ENCODE peak calls at places on chromosomes 3 and 15, in four cellular contexts. T is dermis blood vessel endothelial cell, L is HTR-8/SVneo, N is breast epithelium. M is an unnamed sample.

GRCh38 chr3:38646630-38647029 is 2.9 kb downstream of the SCN5A start:
- DNase-seq in L (no peak), N (no peak), T (peak), M (peak)

GRCh38 chr3:39383190-39383912 is at the start of gene SLC25A38:
- DNase-seq in N (peak), T (peak), L (peak), M (peak)

GRCh38 chr3:129539201-129539600 is 3.8 kb upstream of the H1-8 start:
- DNase-seq in N (no peak), T (no peak), L (no peak), M (no peak)

GRCh38 chr15:59632714-59633113 is 21.1 kb downstream of the GCNT3 start:
- DNase-seq in N (no peak), T (no peak), L (peak), M (peak)

GRCh38 chr3:195542261-195542660 is 864 bp downstream of the PPP1R2 start:
- DNase-seq in L (no peak), T (peak), N (no peak), M (peak)

GRCh38 chr3:138449490-138449889 is 15.1 kb downstream of the ESYT3 start:
- DNase-seq in L (no peak), T (no peak), N (no peak), M (no peak)

GRCh38 chr3:27630892-27631291 is 91.2 kb downstream of the EOMES start:
- DNase-seq in L (no peak), T (no peak), N (no peak), M (peak)

GRCh38 chr3:73820431-73820830 is 195.7 kb upstream of the PDZRN3 start:
- DNase-seq in L (no peak), N (no peak), T (no peak), M (peak)

GRCh38 chr15:26325495-26325894 is 447.4 kb downstream of the GABRB3 start:
- DNase-seq in T (no peak), N (no peak), L (no peak), M (no peak)

GRCh38 chr15:63124506-63124905 is 2.8 kb downstream of the LACTB start:
- DNase-seq in T (no peak), N (no peak), L (no peak), M (no peak)

GRCh38 chr3:127915115-127915936 is at the start of gene KBTBD12:
- DNase-seq in N (no peak), T (no peak), L (no peak), M (no peak)

GRCh38 chr3:41441139-41441538 is 241.8 kb downstream of the CTNNB1 start:
- DNase-seq in N (no peak), L (no peak), T (no peak), M (no peak)

GRCh38 chr3:38549082-38549481 is 52.9 kb downstream of the EXOG start:
- DNase-seq in N (no peak), L (no peak), T (no peak), M (no peak)

GRCh38 chr15:101337976-101338375 is 42.9 kb upstream of the SNRPA1 start:
- DNase-seq in N (no peak), T (no peak), L (no peak), M (no peak)

GRCh38 chr3:40086890-40087884 is 222.3 kb upstream of the EIF1B start:
- DNase-seq in L (no peak), T (no peak), N (no peak), M (peak)

GRCh38 chr3:35492846-35493245 is 146.5 kb upstream of the ARPP21 start:
- DNase-seq in N (no peak), L (no peak), T (no peak), M (no peak)

GRCh38 chr3:179421500-179421899 is 29.8 kb downstream of the GNB4 start:
- DNase-seq in T (peak), N (no peak), L (no peak), M (peak)

GRCh38 chr3:148006508-148006907 is 597.3 kb downstream of the ZIC1 start:
- DNase-seq in T (no peak), N (no peak), L (no peak), M (peak)

GRCh38 chr3:53161820-53162671 is 1.0 kb downstream of the PRKCD start:
- DNase-seq in L (no peak), N (no peak), T (peak), M (peak)